ENCODE peak calls at places on chromosomes 5 and 9, in six cellular contexts. One of them, this sample, is unnamed.

GRCh38 chr5:141783599-141784296 is 94.5 kb downstream of the PCDH1 start:
- DNase-seq in A549: peak; percentile 18
- DNase-seq in sigmoid colon: no peak
- DNase-seq in transverse colon: no peak
- DNase-seq in stomach: no peak
- DNase-seq in ovary: no peak
- DNase-seq in this sample: no peak

GRCh38 chr9:14238044-14238443 is 75.9 kb downstream of the NFIB start:
- DNase-seq in A549: peak; percentile 81
- DNase-seq in transverse colon: no peak
- DNase-seq in ovary: no peak
- DNase-seq in stomach: no peak
- DNase-seq in sigmoid colon: no peak
- DNase-seq in this sample: no peak

GRCh38 chr5:157471709-157472108 is 11.7 kb downstream of the NIPAL4 start:
- DNase-seq in stomach: no peak
- DNase-seq in A549: peak; percentile 51
- DNase-seq in transverse colon: no peak
- DNase-seq in ovary: no peak
- DNase-seq in sigmoid colon: no peak
- DNase-seq in this sample: no peak

GRCh38 chr9:12708562-12709298 is 15.5 kb downstream of the TYRP1 start:
- DNase-seq in sigmoid colon: no peak
- DNase-seq in ovary: no peak
- DNase-seq in A549: peak; percentile 33
- DNase-seq in stomach: no peak
- DNase-seq in transverse colon: no peak
- DNase-seq in this sample: no peak

GRCh38 chr9:99134893-99135341 is 30.0 kb downstream of the TGFBR1 start:
- DNase-seq in A549: no peak
- DNase-seq in sigmoid colon: no peak
- DNase-seq in stomach: no peak
- DNase-seq in transverse colon: no peak
- DNase-seq in ovary: no peak
- DNase-seq in this sample: no peak

GRCh38 chr5:134020188-134020587 is 15.4 kb upstream of the VDAC1 start:
- DNase-seq in A549: no peak
- DNase-seq in sigmoid colon: no peak
- DNase-seq in transverse colon: peak; percentile 70
- DNase-seq in ovary: no peak
- DNase-seq in stomach: peak; percentile 78
- DNase-seq in this sample: no peak

GRCh38 chr5:173963867-173964429 is 25.0 kb upstream of the C5orf47 start:
- DNase-seq in stomach: no peak
- DNase-seq in transverse colon: peak; percentile 41
- DNase-seq in ovary: no peak
- DNase-seq in sigmoid colon: no peak
- DNase-seq in A549: peak; percentile 75
- DNase-seq in this sample: no peak

GRCh38 chr9:126301985-126302603 is 24.5 kb upstream of the MVB12B start:
- DNase-seq in transverse colon: peak; percentile 70
- DNase-seq in stomach: peak; percentile 65
- DNase-seq in A549: peak; percentile 64
- DNase-seq in ovary: peak; percentile 54
- DNase-seq in sigmoid colon: no peak
- DNase-seq in this sample: no peak

GRCh38 chr9:72025956-72026355 is 34.5 kb downstream of the C9orf57 start:
- DNase-seq in sigmoid colon: no peak
- DNase-seq in stomach: no peak
- DNase-seq in A549: peak; percentile 40
- DNase-seq in ovary: no peak
- DNase-seq in transverse colon: no peak
- DNase-seq in this sample: no peak

GRCh38 chr5:42870882-42871418 is 59.3 kb upstream of the SELENOP start:
- DNase-seq in transverse colon: peak; percentile 40
- DNase-seq in sigmoid colon: no peak
- DNase-seq in ovary: no peak
- DNase-seq in stomach: no peak
- DNase-seq in A549: peak; percentile 10
- DNase-seq in this sample: no peak

GRCh38 chr9:6305954-6306563 is 22.1 kb upstream of the TPD52L3 start:
- DNase-seq in sigmoid colon: no peak
- DNase-seq in stomach: no peak
- DNase-seq in A549: peak; percentile 56
- DNase-seq in ovary: no peak
- DNase-seq in transverse colon: no peak
- DNase-seq in this sample: no peak

GRCh38 chr5:388266-389196 is 54.4 kb upstream of the EXOC3 start:
- DNase-seq in transverse colon: no peak
- DNase-seq in stomach: peak; percentile 24
- DNase-seq in ovary: no peak
- DNase-seq in A549: no peak
- DNase-seq in sigmoid colon: peak; percentile 59
- DNase-seq in this sample: peak; percentile 75

GRCh38 chr5:66197764-66198405 is 53.8 kb downstream of the SREK1 start:
- DNase-seq in ovary: no peak
- DNase-seq in transverse colon: no peak
- DNase-seq in A549: peak; percentile 6
- DNase-seq in stomach: no peak
- DNase-seq in sigmoid colon: no peak
- DNase-seq in this sample: no peak

GRCh38 chr5:159965031-159965837 is 43.7 kb upstream of the TTC1 start:
- DNase-seq in transverse colon: peak; percentile 50
- DNase-seq in sigmoid colon: no peak
- DNase-seq in A549: peak; percentile 45
- DNase-seq in stomach: peak; percentile 55
- DNase-seq in ovary: peak; percentile 48
- DNase-seq in this sample: no peak

GRCh38 chr9:78605029-78605930 is 308.4 kb downstream of the PSAT1 start:
- DNase-seq in A549: no peak
- DNase-seq in sigmoid colon: no peak
- DNase-seq in stomach: no peak
- DNase-seq in transverse colon: no peak
- DNase-seq in ovary: no peak
- DNase-seq in this sample: no peak

GRCh38 chr5:106086352-106086751 is 1584.4 kb downstream of the EFNA5 start:
- DNase-seq in A549: no peak
- DNase-seq in transverse colon: no peak
- DNase-seq in stomach: no peak
- DNase-seq in ovary: no peak
- DNase-seq in sigmoid colon: no peak
- DNase-seq in this sample: no peak

GRCh38 chr5:167573274-167574127 is 717.9 kb upstream of the WWC1 start:
- DNase-seq in A549: no peak
- DNase-seq in sigmoid colon: no peak
- DNase-seq in ovary: no peak
- DNase-seq in transverse colon: no peak
- DNase-seq in stomach: no peak
- DNase-seq in this sample: no peak

GRCh38 chr9:129465834-129466535 is 154.9 kb downstream of the C9orf50 start:
- DNase-seq in ovary: no peak
- DNase-seq in sigmoid colon: no peak
- DNase-seq in stomach: no peak
- DNase-seq in transverse colon: no peak
- DNase-seq in A549: no peak
- DNase-seq in this sample: no peak

GRCh38 chr5:67283988-67284457 is 87.4 kb upstream of the CD180 start:
- DNase-seq in A549: no peak
- DNase-seq in sigmoid colon: no peak
- DNase-seq in transverse colon: no peak
- DNase-seq in ovary: peak; percentile 34
- DNase-seq in stomach: no peak
- DNase-seq in this sample: no peak

GRCh38 chr5:123454236-123454911 is 31.2 kb upstream of the CEP120 start:
- DNase-seq in stomach: no peak
- DNase-seq in A549: no peak
- DNase-seq in ovary: no peak
- DNase-seq in sigmoid colon: no peak
- DNase-seq in transverse colon: no peak
- DNase-seq in this sample: no peak

GRCh38 chr9:12815895-12816294 is 41.1 kb downstream of the LURAP1L start:
- DNase-seq in stomach: no peak
- DNase-seq in sigmoid colon: no peak
- DNase-seq in A549: peak; percentile 31
- DNase-seq in ovary: no peak
- DNase-seq in transverse colon: no peak
- DNase-seq in this sample: no peak

GRCh38 chr5:80151890-80152289 is 104.0 kb downstream of the SERINC5 start:
- DNase-seq in ovary: no peak
- DNase-seq in sigmoid colon: no peak
- DNase-seq in transverse colon: no peak
- DNase-seq in stomach: no peak
- DNase-seq in A549: no peak
- DNase-seq in this sample: no peak

GRCh38 chr5:126300293-126300692 is 122.9 kb upstream of the GRAMD2B start:
- DNase-seq in stomach: no peak
- DNase-seq in A549: no peak
- DNase-seq in transverse colon: no peak
- DNase-seq in ovary: no peak
- DNase-seq in sigmoid colon: no peak
- DNase-seq in this sample: no peak

GRCh38 chr5:566636-567309 is 42.5 kb upstream of the SLC9A3 start:
- DNase-seq in sigmoid colon: peak; percentile 40
- DNase-seq in transverse colon: no peak
- DNase-seq in stomach: no peak
- DNase-seq in A549: no peak
- DNase-seq in ovary: no peak
- DNase-seq in this sample: peak; percentile 71

GRCh38 chr9:18428621-18429020 is 45.3 kb upstream of the ADAMTSL1 start:
- DNase-seq in stomach: no peak
- DNase-seq in sigmoid colon: no peak
- DNase-seq in A549: no peak
- DNase-seq in transverse colon: no peak
- DNase-seq in ovary: no peak
- DNase-seq in this sample: no peak

GRCh38 chr5:138515571-138516275 is 27.3 kb downstream of the ETF1 start:
- DNase-seq in stomach: no peak
- DNase-seq in ovary: no peak
- DNase-seq in A549: no peak
- DNase-seq in transverse colon: no peak
- DNase-seq in sigmoid colon: no peak
- DNase-seq in this sample: no peak

GRCh38 chr9:110389148-110389783 is 51.6 kb upstream of the TXNDC8 start:
- DNase-seq in A549: no peak
- DNase-seq in sigmoid colon: no peak
- DNase-seq in transverse colon: peak; percentile 13
- DNase-seq in ovary: no peak
- DNase-seq in stomach: no peak
- DNase-seq in this sample: no peak

GRCh38 chr5:139788294-139788875 is 7.2 kb upstream of the PSD2 start:
- DNase-seq in stomach: no peak
- DNase-seq in sigmoid colon: no peak
- DNase-seq in transverse colon: no peak
- DNase-seq in A549: no peak
- DNase-seq in ovary: peak; percentile 27
- DNase-seq in this sample: no peak
- H3K4me3 ChIP-seq in stomach: peak overlapping the region; percentile 64
- H3K4me3 ChIP-seq in sigmoid colon: peak overlapping the region; percentile 42
- H3K4me3 ChIP-seq in transverse colon: peak overlapping the region; percentile 51
- H3K4me3 ChIP-seq in A549: peak overlapping the region; percentile 63
- H3K4me3 ChIP-seq in ovary: peak overlapping the region; percentile 40
- H3K4me3 ChIP-seq in this sample: peak overlapping the region; percentile 58

DNA sequence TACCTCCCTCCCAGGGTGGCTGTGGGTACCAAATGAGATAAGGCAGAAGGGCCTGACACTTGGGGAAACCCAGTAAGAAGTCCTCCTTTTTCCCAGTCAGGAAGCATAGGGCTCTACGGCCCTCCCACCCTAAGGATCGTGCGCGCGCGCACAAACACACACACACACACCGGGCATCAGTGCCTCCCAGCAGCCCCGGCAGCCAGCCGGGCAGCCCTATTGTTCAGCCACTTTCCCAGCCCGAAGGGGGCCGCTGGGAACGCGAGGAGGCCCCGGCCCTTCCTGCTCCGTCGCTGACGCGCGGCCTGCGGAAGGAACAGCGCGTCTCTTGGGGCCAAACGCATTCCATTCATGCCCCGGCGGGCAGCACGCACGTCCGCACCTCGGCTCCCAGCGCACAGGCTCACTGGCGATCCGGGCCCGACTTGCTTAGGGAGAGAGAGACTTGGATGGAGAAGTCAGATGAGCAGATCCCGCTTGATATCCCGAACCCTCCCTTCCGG is 22.6 kb downstream of the DUSP1 start:
- DNase-seq in stomach: no peak
- DNase-seq in transverse colon: no peak
- DNase-seq in A549: no peak
- DNase-seq in ovary: peak; percentile 51
- DNase-seq in sigmoid colon: peak; percentile 93
- DNase-seq in this sample: peak; percentile 82
- TF ChIP-seq EP300 in stomach: peak; percentile 99
- TF ChIP-seq EP300 in transverse colon: peak; percentile 98
- TF ChIP-seq EP300 in A549: no peak
- TF ChIP-seq EP300 in ovary: peak; percentile 87
- TF ChIP-seq EP300 in sigmoid colon: peak; percentile 99
- TF ChIP-seq EP300 in this sample: peak; percentile 98

GRCh38 chr9:33445941-33446506 is 1.4 kb downstream of the AQP3 start:
- DNase-seq in transverse colon: peak; percentile 42
- DNase-seq in stomach: peak; percentile 47
- DNase-seq in ovary: no peak
- DNase-seq in sigmoid colon: no peak
- DNase-seq in A549: no peak
- DNase-seq in this sample: no peak
- H3K4me3 ChIP-seq in transverse colon: no peak overlapping the region
- H3K4me3 ChIP-seq in stomach: peak overlapping the region; percentile 62
- H3K4me3 ChIP-seq in ovary: no peak overlapping the region
- H3K4me3 ChIP-seq in sigmoid colon: no peak overlapping the region
- H3K4me3 ChIP-seq in A549: no peak overlapping the region
- H3K4me3 ChIP-seq in this sample: peak overlapping the region; percentile 59

GRCh38 chr5:9054821-9055589 is 490.9 kb downstream of the SEMA5A start:
- DNase-seq in transverse colon: no peak
- DNase-seq in A549: no peak
- DNase-seq in sigmoid colon: no peak
- DNase-seq in ovary: no peak
- DNase-seq in stomach: no peak
- DNase-seq in this sample: no peak

GRCh38 chr5:9054322-9054721 is 491.6 kb downstream of the SEMA5A start:
- DNase-seq in transverse colon: no peak
- DNase-seq in ovary: no peak
- DNase-seq in A549: no peak
- DNase-seq in sigmoid colon: no peak
- DNase-seq in stomach: no peak
- DNase-seq in this sample: no peak

GRCh38 chr5:9058161-9058560 is 487.7 kb downstream of the SEMA5A start:
- DNase-seq in sigmoid colon: no peak
- DNase-seq in A549: no peak
- DNase-seq in ovary: no peak
- DNase-seq in stomach: no peak
- DNase-seq in transverse colon: no peak
- DNase-seq in this sample: no peak

GRCh38 chr5:9057406-9058000 is 488.4 kb downstream of the SEMA5A start:
- DNase-seq in A549: no peak
- DNase-seq in stomach: no peak
- DNase-seq in ovary: no peak
- DNase-seq in sigmoid colon: no peak
- DNase-seq in transverse colon: no peak
- DNase-seq in this sample: no peak

GRCh38 chr5:9056046-9056445 is 489.8 kb downstream of the SEMA5A start:
- DNase-seq in sigmoid colon: no peak
- DNase-seq in A549: no peak
- DNase-seq in transverse colon: no peak
- DNase-seq in ovary: no peak
- DNase-seq in stomach: no peak
- DNase-seq in this sample: no peak
- TF ChIP-seq EP300 in sigmoid colon: no peak
- TF ChIP-seq EP300 in A549: no peak
- TF ChIP-seq EP300 in transverse colon: no peak
- TF ChIP-seq EP300 in ovary: no peak
- TF ChIP-seq EP300 in stomach: no peak
- TF ChIP-seq EP300 in this sample: no peak

This sample was measured in suprapubic skin.